ENCODE peak calls at places on chromosomes 2 and 18, in four cellular contexts. P is left ventricle myocardium inferior, H is gastrocnemius medialis, D is upper lobe of right lung. A is an unnamed sample.

GRCh38 chr2:231696004-231696367 is 12.3 kb upstream of the PTMA start:
- DNase-seq in D (no peak), P (no peak), H (peak; percentile 79), A (no peak)

GRCh38 chr18:79944746-79945117 is 6.7 kb downstream of the SLC66A2 start:
- DNase-seq in D (peak; percentile 46), H (no peak), P (no peak), A (no peak)

GRCh38 chr18:69031571-69032451 is 233.9 kb downstream of the CCDC102B start:
- DNase-seq in D (no peak), P (no peak), H (no peak), A (no peak)

GRCh38 chr2:183995632-183996031 is 602.7 kb upstream of the ZNF804A start:
- DNase-seq in H (no peak), P (no peak), D (no peak), A (no peak)

GRCh38 chr2:73992036-73992435 is 7.3 kb downstream of the TET3 start:
- DNase-seq in D (no peak), H (no peak), P (no peak), A (no peak)

GRCh38 chr18:9123520-9123919 is 13.1 kb upstream of the ANKRD12 start:
- DNase-seq in P (no peak), D (no peak), H (no peak), A (peak; percentile 32)

GRCh38 chr2:205610437-205610836 is 71.9 kb upstream of the NRP2 start:
- DNase-seq in H (no peak), P (no peak), D (no peak), A (no peak)

GRCh38 chr2:45218931-45219339 is 209.7 kb upstream of the SIX2 start:
- DNase-seq in P (no peak), D (peak; percentile 82), H (no peak), A (no peak)

GRCh38 chr2:45626387-45627010 is 15.4 kb upstream of the SRBD1 start:
- DNase-seq in H (no peak), P (no peak), D (no peak), A (no peak)

GRCh38 chr18:32730620-32731021 is 42.2 kb downstream of the KLHL14 start:
- DNase-seq in D (no peak), H (no peak), P (no peak), A (no peak)

GRCh38 chr2:205947621-205948495 is 138.1 kb downstream of the INO80D start:
- DNase-seq in P (peak; percentile 65), D (no peak), H (peak; percentile 50), A (peak; percentile 72)

GRCh38 chr2:20635096-20635475 is 15.8 kb downstream of the HS1BP3 start:
- DNase-seq in D (no peak), H (no peak), P (peak; percentile 12), A (no peak)

GRCh38 chr2:238703436-238703835 is 144.4 kb upstream of the TWIST2 start:
- DNase-seq in H (no peak), P (no peak), D (no peak), A (no peak)

GRCh38 chr2:196594158-196594557 is 45.4 kb upstream of the CCDC150 start:
- DNase-seq in P (no peak), H (no peak), D (no peak), A (peak; percentile 40)

GRCh38 chr2:127641846-127642510 is 4.0 kb upstream of the GPR17 start:
- DNase-seq in H (no peak), D (no peak), P (no peak), A (peak; percentile 65)
- H3K4me1 ChIP-seq in H (peaks cover 13% of the 10 kb centered on the region), D (peaks cover 18% of the 10 kb centered on the region), P (peaks cover 97% of the 10 kb centered on the region), A (peaks cover 5% of the 10 kb centered on the region)

GRCh38 chr2:85760371-85760770 is 6.6 kb downstream of the ATOH8 start:
- DNase-seq in H (no peak), D (no peak), P (no peak), A (no peak)
- H3K4me1 ChIP-seq in H (peaks cover 83% of the 10 kb centered on the region), D (peaks cover 59% of the 10 kb centered on the region), P (peaks cover 99% of the 10 kb centered on the region), A (peaks cover 50% of the 10 kb centered on the region)

GRCh38 chr2:39359453-39360038 is 77.5 kb downstream of the MAP4K3 start:
- DNase-seq in D (no peak), H (no peak), P (no peak), A (no peak)
- H3K4me1 ChIP-seq in D (no peaks in the 10 kb centered on the region), H (peaks cover 29% of the 10 kb centered on the region), P (peaks cover 44% of the 10 kb centered on the region), A (peaks cover 4% of the 10 kb centered on the region)

DNA sequence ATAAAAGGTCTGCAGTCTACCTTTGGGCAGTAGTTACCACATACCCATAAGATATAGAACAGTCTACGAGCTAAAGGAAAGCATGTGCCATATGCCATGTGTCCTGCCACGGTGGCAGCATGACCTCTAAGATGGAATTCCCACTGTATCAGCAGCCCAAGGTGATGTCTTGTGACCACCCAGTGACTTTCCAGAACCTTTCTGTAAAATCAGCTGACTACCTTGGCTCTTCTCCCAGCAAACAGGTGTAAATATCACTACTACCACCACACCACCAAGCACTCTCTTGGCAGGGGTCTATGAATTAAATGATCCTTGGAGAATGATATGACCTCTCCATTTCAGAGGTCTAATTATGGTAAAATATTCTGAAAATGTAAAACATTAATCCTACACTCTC is 99.6 kb downstream of the METTL8 start:
- DNase-seq in P (no peak), D (no peak), H (no peak), A (no peak)
- H3K4me1 ChIP-seq in P (no peaks in the 10 kb centered on the region), D (no peaks in the 10 kb centered on the region), H (no peaks in the 10 kb centered on the region), A (peaks cover 1% of the 10 kb centered on the region)

GRCh38 chr2:120866483-120867140 is 130.9 kb downstream of the GLI2 start:
- DNase-seq in H (no peak), D (peak; percentile 40), P (no peak), A (no peak)

GRCh38 chr2:120863661-120864320 is 128.1 kb downstream of the GLI2 start:
- DNase-seq in D (peak; percentile 60), H (no peak), P (peak; percentile 44), A (peak; percentile 80)

GRCh38 chr2:120866071-120866470 is 130.4 kb downstream of the GLI2 start:
- DNase-seq in H (no peak), D (peak; percentile 43), P (no peak), A (no peak)

GRCh38 chr2:120864981-120865380 is 129.3 kb downstream of the GLI2 start:
- DNase-seq in D (peak; percentile 54), H (no peak), P (no peak), A (no peak)

DNA sequence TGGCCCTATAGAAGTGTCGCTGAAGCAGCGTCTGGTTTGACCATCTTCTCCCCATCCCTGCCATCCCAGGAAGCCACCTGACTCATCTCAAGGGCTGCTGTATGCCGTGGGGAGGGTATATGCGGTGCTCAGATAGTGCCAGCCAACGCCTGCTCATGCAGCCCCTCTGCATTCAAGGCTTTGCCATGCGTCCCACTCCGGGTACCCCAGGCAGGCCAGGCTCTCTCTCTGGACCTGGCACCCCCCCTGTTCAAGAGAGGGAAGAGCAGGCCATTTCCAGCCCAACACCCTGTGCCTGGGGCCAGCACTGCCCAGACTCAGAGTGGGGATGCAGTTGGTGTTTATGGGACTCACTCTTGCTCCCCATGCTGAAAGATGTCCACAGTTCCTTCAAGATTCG is 130.0 kb downstream of the GLI2 start:
- DNase-seq in D (no peak), P (no peak), H (no peak), A (peak; percentile 7)
- H3K4me1 ChIP-seq in D (no peaks in the 10 kb centered on the region), P (peaks cover 21% of the 10 kb centered on the region), H (peaks cover 16% of the 10 kb centered on the region), A (no peaks in the 10 kb centered on the region)

GRCh38 chr18:35176925-35177324 is 63.9 kb upstream of the ZNF397 start:
- DNase-seq in P (no peak), D (no peak), H (no peak), A (no peak)

GRCh38 chr18:35172451-35173035 is 68.3 kb upstream of the ZNF397 start:
- DNase-seq in P (no peak), H (no peak), D (no peak), A (no peak)

GRCh38 chr18:35172009-35172408 is 68.8 kb upstream of the ZNF397 start:
- DNase-seq in P (no peak), H (no peak), D (no peak), A (no peak)

GRCh38 chr18:35171315-35171987 is 69.4 kb upstream of the ZNF397 start:
- DNase-seq in D (no peak), P (no peak), H (no peak), A (no peak)

GRCh38 chr18:35174093-35174731 is 66.6 kb upstream of the ZNF397 start:
- DNase-seq in D (no peak), P (no peak), H (no peak), A (no peak)
- H3K4me1 ChIP-seq in D (peaks cover 4% of the 10 kb centered on the region), P (peaks cover 13% of the 10 kb centered on the region), H (no peaks in the 10 kb centered on the region), A (peaks cover 1% of the 10 kb centered on the region)

DNA sequence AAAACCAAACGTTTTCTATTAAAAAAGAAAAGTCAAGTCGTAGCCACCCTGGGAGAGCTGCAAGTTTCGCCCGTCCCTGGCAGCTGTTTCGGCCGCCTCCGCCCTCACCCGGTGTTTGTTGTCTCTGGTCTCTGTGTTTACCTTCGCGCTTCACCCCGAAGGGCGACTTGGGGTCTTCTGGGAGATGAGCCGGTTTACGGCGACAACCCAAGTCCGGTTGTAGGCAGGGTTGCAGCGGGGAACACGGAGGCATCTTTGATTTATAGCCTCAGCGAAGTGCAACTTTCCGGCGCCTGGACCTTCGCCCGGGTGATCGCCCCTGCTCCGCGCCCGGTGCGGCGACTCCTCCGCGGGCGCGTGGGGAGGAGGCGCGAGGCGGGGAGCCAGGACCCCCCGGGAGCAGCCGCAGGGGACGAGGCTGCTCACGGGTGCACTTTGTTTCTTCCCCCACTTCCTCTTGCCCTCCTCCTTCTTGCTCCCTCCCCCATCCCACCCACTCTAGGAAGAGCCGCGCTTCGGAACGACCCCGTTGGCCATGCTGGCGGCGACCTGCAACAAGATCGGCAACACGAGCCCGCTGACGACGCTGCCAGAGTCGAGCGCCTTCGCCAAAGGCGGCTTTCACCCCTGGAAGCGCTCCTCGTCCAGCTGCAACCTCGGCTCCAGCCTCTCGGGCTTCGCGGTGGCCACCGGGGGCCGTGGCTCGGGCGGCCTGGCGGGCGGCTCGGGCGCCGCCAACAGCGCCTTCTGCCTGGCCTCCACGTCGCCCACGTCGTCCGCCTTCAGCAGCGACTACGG is 1.1 kb downstream of the SP9 start:
- DNase-seq in H (no peak), P (no peak), D (no peak), A (no peak)
- H3K4me1 ChIP-seq in H (peaks cover 24% of the 10 kb centered on the region), P (peaks cover 60% of the 10 kb centered on the region), D (peaks cover 33% of the 10 kb centered on the region), A (no peaks in the 10 kb centered on the region)

GRCh38 chr2:27177441-27178351 is 28.9 kb downstream of the TCF23 start:
- DNase-seq in H (no peak), D (no peak), P (no peak), A (no peak)

GRCh38 chr2:27175330-27175729 is 26.5 kb downstream of the TCF23 start:
- DNase-seq in P (no peak), D (no peak), H (no peak), A (no peak)

GRCh38 chr2:27179344-27180000 is 30.7 kb downstream of the TCF23 start:
- DNase-seq in P (no peak), D (no peak), H (no peak), A (no peak)

GRCh38 chr2:27174638-27175037 is 25.8 kb downstream of the TCF23 start:
- DNase-seq in P (no peak), D (no peak), H (no peak), A (no peak)

DNA sequence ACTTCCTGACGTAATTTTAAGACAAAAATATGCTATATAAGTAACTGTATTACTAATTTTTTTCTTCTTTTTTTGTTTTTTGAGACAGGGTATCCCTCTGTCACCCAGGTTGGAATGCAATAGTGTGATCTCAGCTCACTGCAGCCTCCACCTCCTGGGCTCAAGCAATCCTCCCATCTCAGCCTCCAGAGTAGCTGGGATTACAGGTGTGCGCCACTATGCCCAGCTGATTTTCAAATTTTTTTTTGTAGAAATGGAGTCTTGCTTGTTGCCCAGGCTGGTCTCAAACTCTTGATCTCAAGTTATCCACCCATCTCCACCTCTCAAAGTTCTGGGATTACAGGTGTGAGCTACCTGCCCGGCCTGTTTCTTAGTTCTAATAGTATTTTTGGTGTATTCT is 29.7 kb downstream of the TCF23 start:
- DNase-seq in P (no peak), D (no peak), H (no peak), A (no peak)
- H3K4me1 ChIP-seq in P (no peaks in the 10 kb centered on the region), D (peaks cover 10% of the 10 kb centered on the region), H (peaks cover under 1% of the 10 kb centered on the region), A (no peaks in the 10 kb centered on the region)